ENCODE peak calls at places on chromosomes 2 and 18, in four cellular contexts. One of them, this sample, is unnamed.

GRCh38 chr2:162245737-162246136 is 2.5 kb upstream of the FAP start:
- DNase-seq in IMR-90: peak
- DNase-seq in GM12878: no peak
- DNase-seq in K562: no peak
- DNase-seq in this sample: no peak

GRCh38 chr18:24342347-24342746 is 55.3 kb downstream of the OSBPL1A start:
- DNase-seq in IMR-90: peak
- DNase-seq in GM12878: no peak
- DNase-seq in K562: no peak
- DNase-seq in this sample: no peak

GRCh38 chr2:222535477-222535876 is 111.1 kb downstream of the SGPP2 start:
- DNase-seq in IMR-90: no peak
- DNase-seq in GM12878: no peak
- DNase-seq in K562: no peak
- DNase-seq in this sample: no peak

GRCh38 chr18:25896178-25896780 is 194.1 kb downstream of the SS18 start:
- DNase-seq in IMR-90: peak
- DNase-seq in GM12878: no peak
- DNase-seq in K562: peak
- DNase-seq in this sample: no peak

GRCh38 chr2:1690056-1690775 is 54.1 kb downstream of the PXDN start:
- DNase-seq in IMR-90: no peak
- DNase-seq in GM12878: no peak
- DNase-seq in K562: no peak
- DNase-seq in this sample: no peak

GRCh38 chr2:170181602-170182001 is 3.7 kb downstream of the MYO3B start:
- DNase-seq in IMR-90: no peak
- DNase-seq in GM12878: no peak
- DNase-seq in K562: no peak
- DNase-seq in this sample: no peak

GRCh38 chr2:162333968-162334367 is 10.0 kb upstream of the GCA start:
- DNase-seq in IMR-90: peak
- DNase-seq in GM12878: no peak
- DNase-seq in K562: peak
- DNase-seq in this sample: no peak

GRCh38 chr2:217934321-217935131 is 68.3 kb downstream of the TNS1 start:
- DNase-seq in IMR-90: peak
- DNase-seq in GM12878: no peak
- DNase-seq in K562: no peak
- DNase-seq in this sample: no peak

GRCh38 chr2:165803123-165803760 is 9.2 kb upstream of the GALNT3 start:
- DNase-seq in IMR-90: peak
- DNase-seq in GM12878: no peak
- DNase-seq in K562: peak
- DNase-seq in this sample: no peak

GRCh38 chr18:5746844-5747243 is 148.5 kb downstream of the TMEM200C start:
- DNase-seq in IMR-90: no peak
- DNase-seq in GM12878: no peak
- DNase-seq in K562: peak
- DNase-seq in this sample: no peak

GRCh38 chr2:128636802-128637147 is 318.1 kb upstream of the HS6ST1 start:
- DNase-seq in IMR-90: no peak
- DNase-seq in GM12878: no peak
- DNase-seq in K562: no peak
- DNase-seq in this sample: no peak

GRCh38 chr2:192026064-192026715 is 168.5 kb downstream of the TMEFF2 start:
- DNase-seq in IMR-90: peak
- DNase-seq in GM12878: no peak
- DNase-seq in K562: no peak
- DNase-seq in this sample: no peak

GRCh38 chr2:96888082-96889011 is 18.5 kb upstream of the SEMA4C start:
- DNase-seq in IMR-90: no peak
- DNase-seq in GM12878: no peak
- DNase-seq in K562: no peak
- DNase-seq in this sample: no peak

GRCh38 chr2:128091691-128092050 is 671 bp downstream of the UGGT1 start:
- DNase-seq in IMR-90: peak
- DNase-seq in GM12878: no peak
- DNase-seq in K562: no peak
- DNase-seq in this sample: no peak

GRCh38 chr18:74196220-74197119 is 48.1 kb downstream of the TIMM21 start:
- DNase-seq in IMR-90: peak
- DNase-seq in GM12878: peak
- DNase-seq in K562: peak
- DNase-seq in this sample: no peak

GRCh38 chr2:179861027-179861776 is at the start of gene ZNF385B:
- DNase-seq in IMR-90: peak
- DNase-seq in GM12878: no peak
- DNase-seq in K562: no peak
- DNase-seq in this sample: peak

GRCh38 chr2:105405291-105405690 is 6.4 kb upstream of the FHL2 start:
- DNase-seq in IMR-90: peak
- DNase-seq in GM12878: no peak
- DNase-seq in K562: no peak
- DNase-seq in this sample: no peak

GRCh38 chr2:30300456-30301221 is 69.3 kb downstream of the LBH start:
- DNase-seq in IMR-90: peak
- DNase-seq in GM12878: no peak
- DNase-seq in K562: no peak
- DNase-seq in this sample: no peak

GRCh38 chr18:23872701-23873550 is 141.6 kb upstream of the TTC39C start:
- DNase-seq in IMR-90: no peak
- DNase-seq in GM12878: no peak
- DNase-seq in K562: no peak
- DNase-seq in this sample: no peak

GRCh38 chr2:10005461-10005860 is 37.9 kb upstream of the KLF11 start:
- DNase-seq in IMR-90: no peak
- DNase-seq in GM12878: no peak
- DNase-seq in K562: no peak
- DNase-seq in this sample: no peak

GRCh38 chr2:71682341-71682740 is 229.0 kb downstream of the DYSF start:
- DNase-seq in IMR-90: no peak
- DNase-seq in GM12878: no peak
- DNase-seq in K562: no peak
- DNase-seq in this sample: no peak

GRCh38 chr2:136247204-136247990 is 129.4 kb upstream of the CXCR4 start:
- DNase-seq in IMR-90: no peak
- DNase-seq in GM12878: no peak
- DNase-seq in K562: peak
- DNase-seq in this sample: no peak

GRCh38 chr2:165539985-165540384 is 70.5 kb downstream of the CSRNP3 start:
- DNase-seq in IMR-90: no peak
- DNase-seq in GM12878: no peak
- DNase-seq in K562: no peak
- DNase-seq in this sample: no peak

GRCh38 chr2:127906206-127906926 is 20.6 kb upstream of the AMMECR1L start:
- DNase-seq in IMR-90: no peak
- DNase-seq in GM12878: no peak
- DNase-seq in K562: no peak
- DNase-seq in this sample: peak

GRCh38 chr2:191241418-191241817 is 3.8 kb upstream of the MYO1B start:
- DNase-seq in IMR-90: no peak
- DNase-seq in GM12878: no peak
- DNase-seq in K562: no peak
- DNase-seq in this sample: no peak

GRCh38 chr2:223920109-223920508 is 25.0 kb downstream of the WDFY1 start:
- DNase-seq in IMR-90: no peak
- DNase-seq in GM12878: no peak
- DNase-seq in K562: no peak
- DNase-seq in this sample: no peak

GRCh38 chr18:62979172-62979571 is 263.8 kb downstream of the PHLPP1 start:
- DNase-seq in IMR-90: peak
- DNase-seq in GM12878: no peak
- DNase-seq in K562: no peak
- DNase-seq in this sample: no peak

GRCh38 chr2:204611017-204611631 is 65.8 kb downstream of the PARD3B start:
- DNase-seq in IMR-90: no peak
- DNase-seq in GM12878: no peak
- DNase-seq in K562: no peak
- DNase-seq in this sample: no peak

GRCh38 chr2:205734436-205734835 is 52.1 kb downstream of the NRP2 start:
- DNase-seq in IMR-90: peak
- DNase-seq in GM12878: no peak
- DNase-seq in K562: peak
- DNase-seq in this sample: no peak

GRCh38 chr2:7867858-7868257 is 814.0 kb upstream of the ID2 start:
- DNase-seq in IMR-90: no peak
- DNase-seq in GM12878: no peak
- DNase-seq in K562: no peak
- DNase-seq in this sample: no peak

GRCh38 chr2:196242131-196242620 is 70.8 kb upstream of the STK17B start:
- DNase-seq in IMR-90: peak
- DNase-seq in GM12878: peak
- DNase-seq in K562: no peak
- DNase-seq in this sample: no peak
- TF ChIP-seq CHD1 in IMR-90: no peak
- TF ChIP-seq CHD1 in GM12878: no peak
- TF ChIP-seq CHD1 in K562: no peak
- TF ChIP-seq CHD1 in this sample: no peak

GRCh38 chr2:37388074-37388473 is 43.6 kb downstream of the QPCT start:
- DNase-seq in IMR-90: peak
- DNase-seq in GM12878: no peak
- DNase-seq in K562: no peak
- DNase-seq in this sample: peak
- TF ChIP-seq CHD1 in IMR-90: no peak
- TF ChIP-seq CHD1 in GM12878: no peak
- TF ChIP-seq CHD1 in K562: no peak
- TF ChIP-seq CHD1 in this sample: no peak

DNA sequence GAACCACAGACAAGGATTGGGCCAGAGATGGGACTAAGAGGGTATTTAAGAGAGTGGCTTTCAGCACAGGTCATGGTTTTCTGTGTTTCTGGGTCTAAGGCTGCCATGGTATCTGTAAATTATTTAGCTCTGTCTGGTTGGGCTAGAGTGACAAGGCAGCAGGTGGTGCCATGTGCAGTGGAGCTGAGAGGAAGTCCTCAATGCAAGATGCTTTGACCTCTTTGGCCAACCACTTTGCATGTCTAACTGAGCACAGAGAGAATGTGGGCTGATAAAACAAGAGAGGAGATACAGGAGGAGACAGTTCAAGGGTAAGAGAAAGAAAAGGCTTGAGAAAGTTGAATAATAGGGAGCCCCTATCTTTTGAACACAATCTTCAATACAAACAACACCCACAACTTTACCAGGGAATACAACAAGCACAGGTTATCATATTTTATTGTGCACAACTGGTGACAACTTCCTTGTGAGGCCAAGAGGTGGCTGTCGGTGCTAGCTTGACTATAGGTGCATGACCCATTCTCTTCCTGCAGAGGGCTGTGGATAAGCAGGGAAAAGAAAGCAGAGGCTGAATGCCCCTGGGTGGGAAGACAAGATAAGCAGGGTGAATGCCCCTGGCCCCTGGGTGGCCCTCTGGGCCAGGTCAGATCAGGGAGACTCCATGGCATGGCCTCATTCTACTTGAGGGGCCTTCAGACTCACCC is 12.3 kb downstream of the FLACC1 start:
- DNase-seq in IMR-90: no peak
- DNase-seq in GM12878: peak
- DNase-seq in K562: peak
- DNase-seq in this sample: no peak
- TF ChIP-seq CHD1 in IMR-90: no peak
- TF ChIP-seq CHD1 in GM12878: no peak
- TF ChIP-seq CHD1 in K562: no peak
- TF ChIP-seq CHD1 in this sample: no peak

DNA sequence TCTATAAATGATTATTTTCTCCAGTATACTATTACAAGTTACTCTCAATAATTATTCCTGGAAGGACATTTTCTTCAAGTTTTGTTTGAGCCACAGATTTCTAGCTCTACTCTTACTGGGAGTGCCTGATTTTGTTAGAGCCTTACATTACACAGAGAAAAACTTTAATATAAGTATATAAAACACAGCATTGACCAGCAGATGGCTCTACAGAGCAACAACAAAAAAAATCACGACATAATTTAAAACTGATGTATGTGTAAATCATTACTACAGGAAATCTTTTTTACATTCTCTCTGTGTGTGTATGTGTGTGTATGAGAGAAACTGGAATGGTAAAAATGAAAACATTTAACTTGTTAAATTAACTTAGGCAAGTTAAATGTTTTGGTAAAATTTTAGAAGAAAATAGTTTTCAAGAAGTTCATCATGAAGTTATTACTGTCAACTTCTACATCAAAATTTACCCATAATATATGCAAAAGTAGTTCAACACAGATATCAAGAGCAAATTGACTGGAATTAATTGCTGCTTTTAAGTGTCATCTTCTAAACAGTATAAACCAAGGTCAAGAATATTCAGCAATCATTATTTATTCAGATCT is 103.3 kb downstream of the MDH1 start:
- DNase-seq in IMR-90: peak
- DNase-seq in GM12878: no peak
- DNase-seq in K562: peak
- DNase-seq in this sample: no peak
- TF ChIP-seq CHD1 in IMR-90: no peak
- TF ChIP-seq CHD1 in GM12878: no peak
- TF ChIP-seq CHD1 in K562: no peak
- TF ChIP-seq CHD1 in this sample: no peak

GRCh38 chr2:126781806-126782205 is 116.9 kb upstream of the TEX51 start:
- DNase-seq in IMR-90: no peak
- DNase-seq in GM12878: no peak
- DNase-seq in K562: no peak
- DNase-seq in this sample: no peak
- TF ChIP-seq CHD1 in IMR-90: no peak
- TF ChIP-seq CHD1 in GM12878: no peak
- TF ChIP-seq CHD1 in K562: no peak
- TF ChIP-seq CHD1 in this sample: no peak

GRCh38 chr2:232501331-232501771 is 13.7 kb upstream of the ECEL1 start:
- DNase-seq in IMR-90: no peak
- DNase-seq in GM12878: no peak
- DNase-seq in K562: no peak
- DNase-seq in this sample: no peak
- TF ChIP-seq CHD1 in IMR-90: no peak
- TF ChIP-seq CHD1 in GM12878: no peak
- TF ChIP-seq CHD1 in K562: no peak
- TF ChIP-seq CHD1 in this sample: no peak

GRCh38 chr2:98551316-98551715 is 57.0 kb downstream of the COA5 start:
- DNase-seq in IMR-90: no peak
- DNase-seq in GM12878: no peak
- DNase-seq in K562: no peak
- DNase-seq in this sample: no peak
- TF ChIP-seq CHD1 in IMR-90: no peak
- TF ChIP-seq CHD1 in GM12878: no peak
- TF ChIP-seq CHD1 in K562: no peak
- TF ChIP-seq CHD1 in this sample: no peak

DNA sequence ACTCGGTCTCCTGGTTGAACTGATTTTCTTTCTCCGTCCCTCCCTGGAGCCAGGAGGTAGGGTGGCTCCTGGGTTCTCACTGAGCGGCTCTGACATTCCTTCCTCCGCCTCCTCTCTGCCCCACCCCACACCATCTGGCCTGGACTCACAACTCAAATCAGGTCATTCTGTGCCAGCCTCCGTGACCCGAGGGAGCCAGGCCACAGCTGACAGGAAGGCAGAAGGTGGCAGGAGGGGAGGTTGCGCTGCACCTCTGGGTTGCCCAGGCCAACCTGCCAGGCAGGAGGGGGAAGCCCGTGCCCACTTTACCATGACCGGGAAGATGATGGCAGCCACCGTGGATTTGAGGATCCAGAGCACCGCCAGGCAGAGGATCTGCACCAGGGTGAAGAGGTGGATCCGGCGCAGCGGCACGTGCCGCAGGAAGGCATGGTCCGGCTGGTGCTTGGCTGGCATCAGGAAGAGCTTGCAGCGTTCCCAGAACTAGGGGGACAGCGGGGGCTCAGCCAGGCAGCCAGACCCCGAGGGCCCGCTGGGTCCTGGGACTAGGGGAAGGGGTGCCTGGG is 28.3 kb downstream of the MTHFD2 start:
- DNase-seq in IMR-90: no peak
- DNase-seq in GM12878: no peak
- DNase-seq in K562: no peak
- DNase-seq in this sample: no peak
- TF ChIP-seq CHD1 in IMR-90: no peak
- TF ChIP-seq CHD1 in GM12878: no peak
- TF ChIP-seq CHD1 in K562: no peak
- TF ChIP-seq CHD1 in this sample: no peak

This sample was measured in H1.